ENCODE peak calls at places on chromosome 22, in five cellular contexts. K is A549, R is IMR-90, D is GM12878, U is K562. E is an unnamed sample.

GRCh38 chr22:29216873-29217666 is 11.4 kb downstream of the EMID1 start:
- DNase-seq in U (no peak), R (peak; percentile 78), D (no peak), K (peak; percentile 15), E (peak; percentile 65)

GRCh38 chr22:31898911-31899310 is 45.4 kb upstream of the YWHAH start:
- DNase-seq in D (no peak), K (no peak), U (no peak), R (no peak), E (no peak)

GRCh38 chr22:42974223-42974622 is 40.7 kb downstream of the PACSIN2 start:
- DNase-seq in U (no peak), D (no peak), K (no peak), R (no peak), E (no peak)

GRCh38 chr22:31899661-31900060 is 44.7 kb upstream of the YWHAH start:
- DNase-seq in U (no peak), R (no peak), D (no peak), K (no peak), E (no peak)

GRCh38 chr22:41833369-41834004 is 582 bp downstream of the SREBF2 start:
- DNase-seq in R (no peak), D (no peak), K (peak; percentile 27), U (peak; percentile 73), E (no peak)

GRCh38 chr22:44550666-44551491 is 52.8 kb upstream of the RTL6 start:
- DNase-seq in U (no peak), D (peak; percentile 9), K (peak; percentile 16), R (peak; percentile 98), E (no peak)

GRCh38 chr22:41801147-41801819 is 804 bp downstream of the CCDC134 start:
- DNase-seq in D (no peak), U (no peak), K (no peak), R (no peak), E (no peak)

GRCh38 chr22:28441720-28442263 is 237.8 kb downstream of the TTC28 start:
- DNase-seq in D (no peak), K (no peak), R (no peak), U (no peak), E (peak; percentile 73)

GRCh38 chr22:45997775-45998637 is 21.0 kb upstream of the WNT7B start:
- DNase-seq in R (no peak), K (no peak), U (no peak), D (no peak), E (no peak)

GRCh38 chr22:17352798-17353197 is 16.5 kb upstream of the CECR2 start:
- DNase-seq in D (no peak), U (no peak), K (no peak), R (no peak), E (no peak)

GRCh38 chr22:30930228-30930627 is 38.3 kb downstream of the MORC2 start:
- DNase-seq in D (no peak), K (no peak), U (no peak), R (no peak), E (no peak)

GRCh38 chr22:45804986-45805325 is 133.3 kb downstream of the ATXN10 start:
- DNase-seq in D (no peak), K (peak; percentile 89), U (no peak), R (peak; percentile 98), E (peak; percentile 4)

GRCh38 chr22:44399906-44400762 is 87.4 kb upstream of the SHISAL1 start:
- DNase-seq in R (no peak), D (no peak), K (no peak), U (no peak), E (no peak)

GRCh38 chr22:42511401-42511891 is 8.2 kb downstream of the RRP7A start:
- DNase-seq in R (no peak), U (no peak), D (no peak), K (no peak), E (no peak)

GRCh38 chr22:26887456-26887855 is 230.1 kb downstream of the MIAT start:
- DNase-seq in D (no peak), U (no peak), R (peak; percentile 74), K (peak; percentile 47), E (no peak)

GRCh38 chr22:44995715-44996114 is 14.1 kb downstream of the PHF21B start:
- DNase-seq in R (no peak), D (no peak), K (no peak), U (no peak), E (no peak)

GRCh38 chr22:30197389-30197788 is 49.2 kb downstream of the LIF start:
- DNase-seq in R (peak; percentile 29), U (no peak), D (no peak), K (no peak), E (no peak)

GRCh38 chr22:31127181-31127772 is 4.5 kb downstream of the INPP5J start:
- DNase-seq in U (peak; percentile 46), K (no peak), R (no peak), D (no peak), E (no peak)

GRCh38 chr22:41925783-41926460 is 684 bp downstream of the TNFRSF13C start:
- DNase-seq in U (peak; percentile 76), D (no peak), R (peak; percentile 34), K (peak; percentile 48), E (peak; percentile 45)

GRCh38 chr22:46613606-46613997 is 6.6 kb upstream of the GRAMD4 start:
- DNase-seq in U (no peak), R (no peak), K (no peak), D (peak; percentile 28), E (no peak)

GRCh38 chr22:45742866-45743450 is 71.3 kb downstream of the ATXN10 start:
- DNase-seq in D (no peak), K (peak; percentile 73), U (no peak), R (peak; percentile 65), E (peak; percentile 96)

GRCh38 chr22:45918455-45919370 is 58.2 kb downstream of the WNT7B start:
- DNase-seq in R (no peak), D (no peak), K (peak; percentile 85), U (no peak), E (no peak)

GRCh38 chr22:43996170-43996980 is 27.7 kb upstream of the PARVB start:
- DNase-seq in U (no peak), K (no peak), R (no peak), D (peak; percentile 30), E (no peak)

GRCh38 chr22:32482708-32483107 is 8.1 kb downstream of the FBXO7 start:
- DNase-seq in U (no peak), K (no peak), D (peak; percentile 39), R (peak; percentile 22), E (no peak)

GRCh38 chr22:30159561-30160353 is 79.5 kb downstream of the HORMAD2 start:
- DNase-seq in R (peak; percentile 86), K (peak; percentile 64), U (no peak), D (no peak), E (peak; percentile 12)

GRCh38 chr22:17198188-17199130 is 20.8 kb downstream of the ADA2 start:
- DNase-seq in D (no peak), U (peak; percentile 58), K (no peak), R (no peak), E (no peak)

GRCh38 chr22:33561149-33561807 is 359.0 kb downstream of the LARGE1 start:
- DNase-seq in K (no peak), D (no peak), R (no peak), U (no peak), E (peak; percentile 53)

GRCh38 chr22:28950567-28951411 is 67.4 kb downstream of the ZNRF3 start:
- DNase-seq in D (no peak), U (no peak), K (no peak), R (no peak), E (no peak)

GRCh38 chr22:31103899-31104694 is 3.3 kb downstream of the SELENOM start:
- DNase-seq in D (no peak), R (no peak), K (no peak), U (no peak), E (no peak)

GRCh38 chr22:33101550-33101949 is 43.4 kb upstream of the SYN3 start:
- DNase-seq in R (no peak), U (no peak), D (no peak), K (no peak), E (no peak)

GRCh38 chr22:17965538-17966402 is 58.6 kb downstream of the MICAL3 start:
- DNase-seq in R (no peak), U (peak; percentile 70), K (no peak), D (no peak), E (no peak)

GRCh38 chr22:42268852-42269406 is 1.5 kb downstream of the TCF20 start:
- DNase-seq in D (no peak), R (no peak), U (no peak), K (no peak), E (no peak)

GRCh38 chr22:45844949-45845613 is 131.9 kb downstream of the WNT7B start:
- DNase-seq in U (no peak), R (no peak), D (no peak), K (no peak), E (no peak)

GRCh38 chr22:36303874-36304273 is 50.9 kb downstream of the APOL1 start:
- DNase-seq in U (no peak), R (no peak), K (no peak), D (no peak), E (no peak)
- TF ChIP-seq BHLHE40 in U (no peak), R (no peak), K (no peak), D (no peak), E (no peak)

GRCh38 chr22:39232246-39232645 is 12.5 kb downstream of the PDGFB start:
- DNase-seq in R (no peak), K (no peak), D (no peak), U (no peak), E (no peak)
- H3K4me1 ChIP-seq in R (peaks cover 3% of the 10 kb centered on the region), K (peaks cover 4% of the 10 kb centered on the region), D (peaks cover 29% of the 10 kb centered on the region), U (peaks cover 13% of the 10 kb centered on the region), E (peaks cover 21% of the 10 kb centered on the region)

DNA sequence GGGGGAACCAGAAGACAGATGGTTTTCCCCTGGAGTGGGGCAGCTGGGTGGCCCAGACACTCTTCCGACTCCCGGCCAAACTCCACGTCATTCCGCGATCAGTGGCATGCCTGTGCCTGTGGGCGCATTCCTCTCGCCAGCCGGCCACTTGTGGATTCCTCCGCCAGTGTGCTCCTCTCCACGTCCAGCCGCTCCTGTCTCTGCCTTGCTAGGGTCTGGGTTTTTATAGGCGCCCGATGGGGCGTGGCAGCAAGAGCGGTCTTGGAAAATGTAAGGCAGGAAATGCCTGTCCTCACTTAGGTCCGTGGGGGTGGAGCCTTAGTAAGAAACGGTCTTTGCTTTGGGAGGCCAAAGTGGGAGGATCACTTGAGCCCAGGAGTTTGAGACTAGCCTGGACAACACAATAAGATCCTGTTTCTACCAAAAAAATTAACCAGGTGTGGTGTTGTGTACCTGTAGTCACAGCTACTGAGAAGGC is 81.6 kb upstream of the SEPTIN5 start:
- DNase-seq in R (no peak), K (no peak), U (no peak), D (no peak), E (no peak)
- TF ChIP-seq BHLHE40 in R (no peak), K (no peak), U (no peak), D (no peak), E (no peak)

DNA sequence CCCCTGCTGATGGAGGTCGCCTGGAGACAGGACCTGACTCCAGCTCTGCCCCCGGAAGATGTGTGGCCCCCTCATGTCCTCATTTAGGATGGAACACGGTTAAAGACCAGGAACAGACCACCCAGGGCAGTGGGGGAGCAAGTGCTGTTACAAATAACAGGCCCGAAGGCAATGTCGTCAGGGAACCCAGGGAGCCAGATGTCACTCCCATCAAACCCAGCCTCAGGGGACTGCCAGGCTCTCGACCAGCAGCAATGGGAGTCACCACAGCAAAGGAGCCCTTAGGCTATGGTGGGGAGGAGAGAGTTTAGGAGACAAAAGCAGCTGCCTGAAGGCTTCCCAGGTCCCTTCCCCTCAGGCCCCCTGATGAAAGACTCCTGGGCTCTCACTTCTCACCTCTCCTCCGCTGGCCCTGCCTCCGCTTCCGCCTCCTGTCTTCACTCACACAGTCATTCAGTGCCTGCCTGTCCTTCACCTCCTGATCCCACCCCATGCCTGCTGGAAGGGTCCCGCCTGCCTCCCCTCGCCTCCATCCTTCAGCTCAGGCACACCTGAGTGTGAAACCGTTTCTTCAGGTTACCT is 4.4 kb downstream of the RPS19BP1 start:
- DNase-seq in U (no peak), R (no peak), D (no peak), K (no peak), E (no peak)
- H3K4me1 ChIP-seq in U (peaks cover 27% of the 10 kb centered on the region), R (peaks cover 4% of the 10 kb centered on the region), D (peaks cover 58% of the 10 kb centered on the region), K (peaks cover 30% of the 10 kb centered on the region), E (peaks cover 80% of the 10 kb centered on the region)